ENCODE peak calls at places on chromosomes 3 and 15, in four cellular contexts. O, D, E and W are unnamed samples.

GRCh38 chr15:36777941-36778340 is 198.5 kb downstream of the CDIN1 start:
- DNase-seq in O (no peak), D (no peak), E (no peak), W (no peak)

GRCh38 chr3:32309653-32310242 is 71.3 kb downstream of the CMTM8 start:
- DNase-seq in D (no peak), O (no peak), E (no peak), W (no peak)

GRCh38 chr3:177473184-177473583 is 275.9 kb upstream of the TBL1XR1 start:
- DNase-seq in O (no peak), D (no peak), E (no peak), W (no peak)

GRCh38 chr3:62761711-62762110 is 113.5 kb downstream of the CADPS start:
- DNase-seq in O (no peak), E (no peak), D (no peak), W (no peak)

GRCh38 chr3:128813003-128813564 is 66.3 kb upstream of the ACAD9 start:
- DNase-seq in O (no peak), D (no peak), E (no peak), W (no peak)

GRCh38 chr3:101780661-101781060 is 1.6 kb downstream of the NXPE3 start:
- DNase-seq in D (no peak), E (peak), O (peak), W (peak)

GRCh38 chr3:175349181-175349580 is 490.0 kb downstream of the NAALADL2 start:
- DNase-seq in E (no peak), D (no peak), O (no peak), W (no peak)

GRCh38 chr3:136984837-136985236 is 27.1 kb downstream of the IL20RB start:
- DNase-seq in D (no peak), E (no peak), O (no peak), W (peak)

GRCh38 chr3:15116032-15116653 is 17.2 kb upstream of the RBSN start:
- DNase-seq in E (peak), D (no peak), O (no peak), W (no peak)

GRCh38 chr3:141294848-141295247 is 63.2 kb downstream of the PXYLP1 start:
- DNase-seq in O (no peak), E (peak), D (no peak), W (no peak)

GRCh38 chr3:134085034-134085775 is 55.5 kb upstream of the SLCO2A1 start:
- DNase-seq in E (no peak), D (no peak), O (no peak), W (no peak)

GRCh38 chr15:83516935-83517334 is 69.8 kb downstream of the SH3GL3 start:
- DNase-seq in O (no peak), E (peak), D (no peak), W (no peak)

GRCh38 chr3:33063651-33064051 is 33.3 kb downstream of the GLB1 start:
- DNase-seq in O (no peak), E (no peak), D (no peak), W (no peak)

GRCh38 chr3:53775834-53776251 is 70.4 kb downstream of the CHDH start:
- DNase-seq in O (no peak), E (no peak), D (no peak), W (no peak)

GRCh38 chr3:11734-12133 is 184.8 kb upstream of the CHL1 start:
- DNase-seq in O (no peak), D (no peak), E (peak), W (no peak)

GRCh38 chr3:122668930-122669730 is 11.5 kb upstream of the PARP14 start:
- DNase-seq in O (peak), E (no peak), D (no peak), W (no peak)

GRCh38 chr3:180617049-180617448 is 15.1 kb downstream of the TTC14 start:
- DNase-seq in D (no peak), O (no peak), E (no peak), W (no peak)

DNA sequence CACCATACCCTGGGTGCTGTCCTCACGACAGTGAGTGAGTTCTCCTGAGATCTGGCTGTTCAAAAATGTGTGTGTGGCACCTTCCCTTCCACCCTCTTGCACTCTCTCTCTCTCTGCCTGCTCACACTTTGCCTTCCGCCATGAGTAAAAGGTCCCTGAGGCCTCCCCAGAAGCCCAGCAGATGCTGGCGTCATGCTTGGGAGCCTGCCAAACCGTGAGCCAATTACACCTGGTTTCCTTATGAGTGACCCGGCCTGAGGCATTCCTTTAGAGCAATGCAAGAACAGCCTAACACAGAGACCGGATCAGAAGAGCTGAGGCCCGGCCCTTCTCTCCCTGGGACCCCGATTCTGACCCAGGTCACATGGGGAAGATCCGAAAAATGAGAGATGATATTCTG is 15.4 kb downstream of the TMEM44 start:
- DNase-seq in E (no peak), D (no peak), O (no peak), W (no peak)
- TF ChIP-seq ELF4 in E (no peak), D (no peak), O (no peak), W (no peak)

DNA sequence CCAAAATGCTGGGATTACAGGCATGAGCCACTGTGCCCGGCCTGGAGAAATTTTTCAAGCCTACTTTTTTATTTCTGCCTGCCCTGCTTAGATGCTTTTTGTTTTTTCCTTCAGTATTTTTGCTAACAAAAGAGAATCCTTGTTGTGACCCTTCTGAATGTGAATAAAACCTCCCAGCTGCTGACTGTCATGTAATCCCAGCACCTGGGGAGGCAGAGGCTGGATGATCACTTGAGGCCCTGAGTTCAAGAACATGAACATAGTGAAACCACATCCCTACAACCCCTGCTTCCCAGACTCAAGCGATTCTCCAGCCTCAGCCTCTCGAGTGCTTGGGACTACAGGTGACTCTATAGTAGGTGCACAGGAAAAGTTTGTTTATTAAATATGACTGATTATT is 84.9 kb downstream of the SOX2 start:
- DNase-seq in D (no peak), O (no peak), E (no peak), W (no peak)
- TF ChIP-seq ELF4 in D (no peak), O (no peak), E (no peak), W (no peak)

DNA sequence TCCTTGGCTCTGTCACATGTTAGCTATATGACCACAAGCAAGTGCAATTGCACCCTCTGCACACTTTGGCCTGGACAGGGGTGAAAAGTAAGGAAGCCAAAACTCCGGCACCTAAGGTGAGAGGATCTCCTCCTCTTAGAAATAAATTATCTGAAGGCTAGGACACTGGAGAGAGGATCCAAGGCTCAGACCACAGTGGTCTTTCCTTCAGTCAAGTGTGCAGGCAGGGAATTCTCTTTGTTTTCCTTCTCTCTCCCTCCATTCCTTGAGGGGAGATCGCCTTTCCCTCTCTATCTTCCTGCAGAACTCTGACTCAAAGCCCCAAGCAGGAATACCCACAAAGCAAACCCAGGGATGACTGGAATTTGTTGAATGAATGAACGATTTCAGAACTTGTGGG is 3.1 kb upstream of the MEGF11 start:
- DNase-seq in O (no peak), E (no peak), D (no peak), W (no peak)
- TF ChIP-seq ELF4 in O (no peak), E (no peak), D (no peak), W (no peak)

GRCh38 chr3:26308454-26308853 is 314.1 kb upstream of the LRRC3B start:
- DNase-seq in E (no peak), D (no peak), O (no peak), W (no peak)

GRCh38 chr3:26307192-26307591 is 315.4 kb upstream of the LRRC3B start:
- DNase-seq in O (no peak), E (no peak), D (no peak), W (no peak)

GRCh38 chr3:26312826-26313225 is 309.7 kb upstream of the LRRC3B start:
- DNase-seq in O (no peak), D (no peak), E (no peak), W (no peak)

DNA sequence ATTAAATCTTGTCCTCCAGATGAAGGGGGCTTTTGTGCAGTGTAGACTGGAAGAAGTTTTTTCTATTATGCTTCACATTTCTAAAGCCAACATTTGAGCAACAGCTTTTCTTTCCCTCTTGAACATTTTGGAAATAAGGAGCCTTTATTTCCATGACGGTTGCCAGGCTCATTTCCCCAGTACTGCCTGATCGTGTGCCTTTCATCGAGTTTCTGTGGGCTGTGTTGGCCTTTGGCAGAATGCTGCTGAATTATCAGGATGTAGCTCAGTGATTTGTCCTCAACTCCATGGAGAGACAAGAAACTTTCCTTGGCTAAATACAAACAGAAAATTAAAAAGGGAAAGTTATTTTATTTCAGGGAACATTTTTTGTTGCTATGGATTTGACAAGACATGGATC is 314.8 kb upstream of the LRRC3B start:
- DNase-seq in D (no peak), E (no peak), O (no peak), W (no peak)
- TF ChIP-seq ELF4 in D (no peak), E (no peak), O (no peak), W (no peak)

GRCh38 chr3:187006884-187007630 is 76.7 kb downstream of the ST6GAL1 start:
- DNase-seq in D (no peak), O (no peak), E (no peak), W (no peak)
- TF ChIP-seq ELF4 in D (no peak), O (no peak), E (no peak), W (no peak)